ENCODE peak calls at places on chromosomes 12 and 14, in nine cellular contexts. C is left ventricle myocardium inferior, H is anterior cingulate cortex, A is aorta, L is stomach, B is non-pigmented ciliary epithelial cell, K is osteocyte, D is foreskin fibroblast, E is activated gamma-delta T cell treated with Interleukin-2 at 50 U/mL for 16 hours. Q is an unnamed sample.

GRCh38 chr12:122980192-122981035 is at the start of gene ARL6IP4:
- DNase-seq in C (peak), H (peak), A (peak), L (peak), B (no peak), K (no peak), D (peak), E (peak), Q (peak)

GRCh38 chr12:124829008-124829707 is 34.5 kb downstream of the SCARB1 start:
- DNase-seq in C (no peak), H (no peak), A (no peak), L (no peak), B (peak), K (no peak), D (peak), E (no peak), Q (no peak)

GRCh38 chr12:113119980-113120669 is 15.4 kb downstream of the RASAL1 start:
- DNase-seq in C (no peak), H (peak), A (no peak), L (no peak), B (no peak), K (no peak), D (no peak), E (no peak), Q (no peak)

GRCh38 chr14:29222671-29223268 is 456.2 kb downstream of the FOXG1 start:
- DNase-seq in C (no peak), H (no peak), A (no peak), L (no peak), B (no peak), K (no peak), D (peak), E (no peak), Q (no peak)

GRCh38 chr12:50533203-50533584 is 28.4 kb downstream of the DIP2B start:
- DNase-seq in C (no peak), H (no peak), A (no peak), L (no peak), B (peak), K (no peak), D (no peak), E (no peak), Q (no peak)

GRCh38 chr12:19953734-19954133 is 414.6 kb upstream of the PDE3A start:
- DNase-seq in C (no peak), H (no peak), A (no peak), L (no peak), B (no peak), K (no peak), D (no peak), E (no peak), Q (no peak)

GRCh38 chr12:41061189-41061588 is 126.9 kb upstream of the PDZRN4 start:
- DNase-seq in C (no peak), H (no peak), A (no peak), L (no peak), B (no peak), K (no peak), D (no peak), E (no peak), Q (no peak)

GRCh38 chr14:100612879-100613455 is 25.8 kb upstream of the BEGAIN start:
- DNase-seq in C (no peak), H (no peak), A (no peak), L (no peak), B (no peak), K (no peak), D (no peak), E (no peak), Q (no peak)

GRCh38 chr12:3607039-3607719 is 116.2 kb downstream of the PRMT8 start:
- DNase-seq in C (no peak), H (no peak), A (no peak), L (no peak), B (no peak), K (no peak), D (no peak), E (no peak), Q (no peak)

GRCh38 chr12:26868505-26869494 is 35.8 kb upstream of the ITPR2 start:
- DNase-seq in C (no peak), H (no peak), A (no peak), L (no peak), B (no peak), K (no peak), D (no peak), E (no peak), Q (no peak)

GRCh38 chr14:36975834-36976233 is 196.6 kb downstream of the SLC25A21 start:
- DNase-seq in C (no peak), H (no peak), A (no peak), L (no peak), B (no peak), K (no peak), D (no peak), E (no peak), Q (no peak)

GRCh38 chr14:38189930-38190726 is 17.6 kb upstream of the SSTR1 start:
- DNase-seq in C (no peak), H (no peak), A (no peak), L (no peak), B (no peak), K (no peak), D (no peak), E (no peak), Q (no peak)

GRCh38 chr12:121330692-121331091 is 21.5 kb downstream of the ANAPC5 start:
- DNase-seq in C (no peak), H (no peak), A (no peak), L (no peak), B (no peak), K (no peak), D (no peak), E (no peak), Q (no peak)

GRCh38 chr14:55094630-55095157 is 34.4 kb upstream of the LGALS3 start:
- DNase-seq in C (no peak), H (no peak), A (no peak), L (no peak), B (no peak), K (no peak), D (peak), E (no peak), Q (no peak)

GRCh38 chr14:43687866-43688265 is 819.2 kb downstream of the FSCB start:
- DNase-seq in C (no peak), H (no peak), A (no peak), L (no peak), B (peak), K (no peak), D (no peak), E (no peak), Q (no peak)

GRCh38 chr14:100488057-100488456 is 99.2 kb downstream of the BEGAIN start:
- DNase-seq in C (no peak), H (no peak), A (no peak), L (no peak), B (no peak), K (no peak), D (no peak), E (peak), Q (no peak)

GRCh38 chr12:47942327-47943230 is 20.8 kb upstream of the TMEM106C start:
- DNase-seq in C (no peak), H (no peak), A (no peak), L (peak), B (no peak), K (no peak), D (no peak), E (peak), Q (no peak)

GRCh38 chr14:95037273-95037672 is 120.1 kb downstream of the DICER1 start:
- DNase-seq in C (no peak), H (no peak), A (no peak), L (no peak), B (no peak), K (peak), D (no peak), E (no peak), Q (no peak)

GRCh38 chr12:106840217-106840616 is 65.7 kb downstream of the RIC8B start:
- DNase-seq in C (no peak), H (no peak), A (no peak), L (no peak), B (no peak), K (no peak), D (peak), E (no peak), Q (no peak)

GRCh38 chr12:104788848-104789271 is 169.2 kb downstream of the SLC41A2 start:
- DNase-seq in C (no peak), H (no peak), A (peak), L (no peak), B (no peak), K (no peak), D (no peak), E (no peak), Q (no peak)

GRCh38 chr12:94712852-94713545 is 62.6 kb upstream of the TMCC3 start:
- DNase-seq in C (no peak), H (no peak), A (no peak), L (no peak), B (no peak), K (no peak), D (no peak), E (no peak), Q (no peak)

GRCh38 chr12:124919646-124920352 is 5.3 kb upstream of the UBC start:
- DNase-seq in C (no peak), H (no peak), A (peak), L (no peak), B (no peak), K (no peak), D (no peak), E (no peak), Q (no peak)

GRCh38 chr12:32586390-32586789 is 92.7 kb upstream of the DNM1L start:
- DNase-seq in C (no peak), H (no peak), A (no peak), L (no peak), B (peak), K (no peak), D (peak), E (no peak), Q (no peak)

GRCh38 chr12:106629797-106630669 is 47.2 kb downstream of the RFX4 start:
- DNase-seq in C (no peak), H (no peak), A (no peak), L (no peak), B (no peak), K (no peak), D (peak), E (no peak), Q (no peak)

GRCh38 chr12:112035219-112035765 is 22.1 kb downstream of the ERP29 start:
- DNase-seq in C (no peak), H (no peak), A (no peak), L (no peak), B (no peak), K (no peak), D (no peak), E (no peak), Q (no peak)

GRCh38 chr12:26680724-26681455 is 152.1 kb downstream of the ITPR2 start:
- DNase-seq in C (no peak), H (no peak), A (no peak), L (no peak), B (no peak), K (no peak), D (peak), E (no peak), Q (no peak)

GRCh38 chr14:66563731-66564130 is 55.8 kb downstream of the GPHN start:
- DNase-seq in C (no peak), H (no peak), A (no peak), L (no peak), B (no peak), K (no peak), D (no peak), E (no peak), Q (no peak)

GRCh38 chr14:105430535-105430934 is 10.9 kb downstream of the MTA1 start:
- DNase-seq in C (no peak), H (no peak), A (no peak), L (no peak), B (no peak), K (no peak), D (peak), E (no peak), Q (peak)

GRCh38 chr12:15179672-15180071 is 41.5 kb downstream of the RERG start:
- DNase-seq in C (peak), H (no peak), A (no peak), L (no peak), B (no peak), K (no peak), D (no peak), E (no peak), Q (no peak)

GRCh38 chr14:81400852-81401251 is 728 bp upstream of the STON2 start:
- DNase-seq in C (no peak), H (no peak), A (peak), L (peak), B (peak), K (no peak), D (peak), E (no peak), Q (peak)

GRCh38 chr14:31449971-31450610 is 7.2 kb downstream of the DTD2 start:
- DNase-seq in C (no peak), H (no peak), A (no peak), L (no peak), B (no peak), K (no peak), D (peak), E (no peak), Q (no peak)

GRCh38 chr12:123529636-123530035 is 3.9 kb downstream of the RILPL1 start:
- DNase-seq in C (no peak), H (no peak), A (no peak), L (no peak), B (no peak), K (no peak), D (no peak), E (no peak), Q (no peak)

GRCh38 chr12:46617167-46617566 is 208.6 kb downstream of the SLC38A4 start:
- DNase-seq in C (no peak), H (no peak), A (no peak), L (no peak), B (no peak), K (no peak), D (peak), E (no peak), Q (peak)

GRCh38 chr12:81329088-81329487 is 251.2 kb downstream of the ACSS3 start:
- DNase-seq in C (no peak), H (no peak), A (no peak), L (no peak), B (no peak), K (no peak), D (no peak), E (no peak), Q (no peak)

GRCh38 chr12:69639400-69640016 is 28.8 kb upstream of the LRRC10 start:
- DNase-seq in C (peak), H (no peak), A (peak), L (peak), B (no peak), K (no peak), D (peak), E (peak), Q (peak)

GRCh38 chr14:85811340-85811739 is 281.4 kb downstream of the FLRT2 start:
- DNase-seq in C (no peak), H (no peak), A (no peak), L (no peak), B (no peak), K (no peak), D (no peak), E (no peak), Q (no peak)